ENCODE peak calls at places on chromosomes 3 and 15, in four cellular contexts. D, X, G and S are unnamed samples.

GRCh38 chr3:156293566-156293965 is 173.2 kb downstream of the KCNAB1 start:
- DNase-seq in G (no peak), D (no peak), X (no peak), S (no peak)

GRCh38 chr15:74529911-74530310 is 11.1 kb upstream of the ARID3B start:
- DNase-seq in D (no peak), G (no peak), X (no peak), S (no peak)

GRCh38 chr3:62562017-62562416 is 188.7 kb upstream of the FEZF2 start:
- DNase-seq in X (no peak), G (no peak), D (no peak), S (no peak)

GRCh38 chr3:10344147-10344943 is 23.4 kb upstream of the SEC13 start:
- DNase-seq in G (peak), D (peak), X (peak), S (peak)

GRCh38 chr15:98547741-98548166 is 100.6 kb upstream of the IGF1R start:
- DNase-seq in X (no peak), D (no peak), G (no peak), S (no peak)

GRCh38 chr3:124200336-124200901 is 208.5 kb upstream of the ROPN1 start:
- DNase-seq in G (no peak), X (no peak), D (no peak), S (no peak)

GRCh38 chr15:85733415-85733814 is 61.3 kb downstream of the KLHL25 start:
- DNase-seq in X (no peak), D (peak), G (no peak), S (no peak)

GRCh38 chr3:179038216-179038898 is 33.3 kb downstream of the ZMAT3 start:
- DNase-seq in D (no peak), G (no peak), X (no peak), S (no peak)

GRCh38 chr3:143016321-143016972 is 15.1 kb downstream of the U2SURP start:
- DNase-seq in X (peak), G (no peak), D (no peak), S (no peak)

GRCh38 chr3:59412506-59412905 is 362.7 kb upstream of the CFAP20DC start:
- DNase-seq in X (no peak), G (no peak), D (no peak), S (no peak)

GRCh38 chr3:121916189-121916588 is 22.0 kb downstream of the SLC15A2 start:
- DNase-seq in D (no peak), X (no peak), G (no peak), S (no peak)

GRCh38 chr15:42736178-42736792 is 643 bp downstream of the CDAN1 start:
- DNase-seq in D (no peak), X (no peak), G (no peak), S (peak)

GRCh38 chr15:90232196-90232595 is 1.5 kb downstream of the CIB1 start:
- DNase-seq in X (no peak), G (no peak), D (no peak), S (no peak)

GRCh38 chr3:21894459-21895083 is 143.6 kb upstream of the ZNF385D start:
- DNase-seq in D (peak), X (peak), G (no peak), S (no peak)

GRCh38 chr3:33044676-33045075 is 52.3 kb downstream of the GLB1 start:
- DNase-seq in D (no peak), G (no peak), X (no peak), S (no peak)

GRCh38 chr3:71838406-71838805 is 53.5 kb upstream of the PROK2 start:
- DNase-seq in D (no peak), G (no peak), X (peak), S (no peak)

GRCh38 chr15:38864122-38864521 is 299.5 kb upstream of the RASGRP1 start:
- DNase-seq in D (no peak), X (no peak), G (no peak), S (no peak)

GRCh38 chr3:151265866-151266265 is 12.5 kb downstream of the P2RY14 start:
- DNase-seq in D (no peak), G (no peak), X (peak), S (peak)

GRCh38 chr15:58369261-58369699 is 62.5 kb upstream of the LIPC start:
- DNase-seq in X (peak), G (no peak), D (no peak), S (no peak)

GRCh38 chr15:77706482-77707244 is 74.0 kb upstream of the LINGO1 start:
- DNase-seq in D (no peak), X (no peak), G (no peak), S (no peak)

GRCh38 chr3:38039101-38039898 is at the start of gene DLEC1:
- DNase-seq in D (no peak), X (peak), G (no peak), S (peak)

GRCh38 chr15:101410612-101411011 is 78.9 kb downstream of the PCSK6 start:
- DNase-seq in D (no peak), G (no peak), X (no peak), S (no peak)

GRCh38 chr3:98343647-98344507 is 9.8 kb upstream of the OR5K4 start:
- DNase-seq in X (peak), D (peak), G (peak), S (peak)

GRCh38 chr3:47444103-47444502 is 31.6 kb downstream of the SCAP start:
- DNase-seq in X (no peak), G (no peak), D (no peak), S (no peak)

GRCh38 chr3:97820780-97821179 is 1.0 kb upstream of the CRYBG3 start:
- DNase-seq in X (no peak), D (no peak), G (no peak), S (no peak)

GRCh38 chr3:6994081-6994668 is 133.3 kb downstream of the GRM7 start:
- DNase-seq in D (peak), G (no peak), X (peak), S (no peak)

GRCh38 chr3:184167786-184168185 is 6.9 kb upstream of the AP2M1 start:
- DNase-seq in G (no peak), X (no peak), D (no peak), S (no peak)

GRCh38 chr3:31688847-31689246 is 156.1 kb downstream of the STT3B start:
- DNase-seq in G (no peak), X (no peak), D (no peak), S (no peak)

GRCh38 chr3:41682996-41683395 is 278.9 kb downstream of the ULK4 start:
- DNase-seq in X (no peak), G (no peak), D (no peak), S (no peak)

GRCh38 chr3:107969525-107969924 is 121.3 kb downstream of the CD47 start:
- DNase-seq in X (no peak), G (no peak), D (no peak), S (no peak)

GRCh38 chr3:159897331-159898075 is 91.1 kb upstream of the IL12A start:
- DNase-seq in G (no peak), D (no peak), X (no peak), S (no peak)

GRCh38 chr15:80893777-80894176 is 95.8 kb downstream of the MESD start:
- DNase-seq in G (no peak), X (no peak), D (no peak), S (no peak)